ENCODE peak calls at places on chromosome 21, in four cellular contexts. One of them, this sample, is unnamed.

GRCh38 chr21:45698493-45698947 is 55.0 kb downstream of the PCBP3 start:
- DNase-seq in lung: peak; percentile 54
- DNase-seq in transverse colon: peak; percentile 36
- DNase-seq in astrocyte of the spinal cord: peak; percentile 96
- DNase-seq in this sample: peak; percentile 25

GRCh38 chr21:32474179-32475059 is 61.9 kb downstream of the EVA1C start:
- DNase-seq in lung: no peak
- DNase-seq in transverse colon: no peak
- DNase-seq in astrocyte of the spinal cord: no peak
- DNase-seq in this sample: no peak

GRCh38 chr21:34554227-34554626 is 42.2 kb upstream of the KCNE1 start:
- DNase-seq in lung: no peak
- DNase-seq in transverse colon: no peak
- DNase-seq in astrocyte of the spinal cord: no peak
- DNase-seq in this sample: no peak

GRCh38 chr21:22342855-22343254 is 1344.6 kb downstream of the NCAM2 start:
- DNase-seq in lung: no peak
- DNase-seq in transverse colon: no peak
- DNase-seq in astrocyte of the spinal cord: peak; percentile 13
- DNase-seq in this sample: peak; percentile 36

GRCh38 chr21:31459457-31459856 is 115.4 kb upstream of the TIAM1 start:
- DNase-seq in lung: no peak
- DNase-seq in transverse colon: no peak
- DNase-seq in astrocyte of the spinal cord: no peak
- DNase-seq in this sample: no peak

GRCh38 chr21:20353351-20353750 is 644.9 kb upstream of the NCAM2 start:
- DNase-seq in lung: no peak
- DNase-seq in transverse colon: no peak
- DNase-seq in astrocyte of the spinal cord: no peak
- DNase-seq in this sample: no peak

GRCh38 chr21:32328595-32328994 is 29.9 kb downstream of the MRAP start:
- DNase-seq in lung: no peak
- DNase-seq in transverse colon: no peak
- DNase-seq in astrocyte of the spinal cord: peak; percentile 16
- DNase-seq in this sample: no peak

GRCh38 chr21:37060296-37060695 is 12.6 kb downstream of the PIGP start:
- DNase-seq in lung: peak; percentile 53
- DNase-seq in transverse colon: peak; percentile 68
- DNase-seq in astrocyte of the spinal cord: peak; percentile 99
- DNase-seq in this sample: no peak

DNA sequence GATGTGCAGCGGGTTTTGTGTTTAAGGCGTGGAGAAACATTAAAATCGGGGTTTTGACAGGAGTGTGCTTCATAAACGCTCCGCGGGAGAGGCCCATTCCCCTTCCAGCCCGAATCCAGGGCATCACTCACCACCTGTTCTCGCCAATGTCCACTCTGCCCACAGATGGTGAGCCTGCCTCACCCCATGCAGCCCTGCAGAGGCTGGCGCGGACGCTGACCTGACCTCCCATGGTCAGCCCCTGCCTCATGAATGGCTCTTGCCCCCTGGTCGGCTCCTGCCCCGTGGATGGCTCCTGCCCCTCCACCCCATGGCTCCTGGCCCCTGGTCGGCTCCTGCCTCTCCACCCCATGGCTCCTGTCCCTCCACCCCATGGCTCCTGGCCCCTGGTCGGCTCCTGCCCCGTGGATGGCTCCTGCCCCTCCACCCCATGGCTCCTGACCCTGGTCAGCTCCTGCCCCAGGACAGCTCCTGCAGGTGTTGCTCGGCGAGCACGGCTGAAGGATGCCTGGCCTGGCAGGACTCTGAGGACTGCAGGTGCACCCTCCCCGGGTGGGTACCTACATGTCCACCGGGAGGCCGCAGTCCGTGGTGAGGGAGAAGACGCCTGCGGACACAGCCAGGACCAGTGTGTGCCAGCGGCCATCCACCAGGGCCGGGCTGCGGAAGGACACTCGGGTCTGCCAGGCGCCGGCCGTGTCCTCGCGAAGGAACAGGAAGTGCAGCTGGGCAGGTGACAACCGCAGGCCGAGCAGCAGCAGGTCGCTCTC is 6.7 kb downstream of the KRTAP10-1 start:
- DNase-seq in lung: no peak
- DNase-seq in transverse colon: peak; percentile 4
- DNase-seq in astrocyte of the spinal cord: no peak
- DNase-seq in this sample: peak; percentile 50
- TF ChIP-seq CTCF in lung: no peak
- TF ChIP-seq CTCF in transverse colon: no peak
- TF ChIP-seq CTCF in astrocyte of the spinal cord: no peak
- TF ChIP-seq CTCF in this sample: no peak

GRCh38 chr21:29710498-29710897 is 229.3 kb downstream of the GRIK1 start:
- DNase-seq in lung: no peak
- DNase-seq in transverse colon: no peak
- DNase-seq in astrocyte of the spinal cord: no peak
- DNase-seq in this sample: no peak
- TF ChIP-seq CTCF in lung: no peak
- TF ChIP-seq CTCF in transverse colon: no peak
- TF ChIP-seq CTCF in astrocyte of the spinal cord: no peak
- TF ChIP-seq CTCF in this sample: no peak

GRCh38 chr21:38241029-38241740 is 15.6 kb upstream of the KCNJ15 start:
- DNase-seq in lung: no peak
- DNase-seq in transverse colon: no peak
- DNase-seq in astrocyte of the spinal cord: peak; percentile 97
- DNase-seq in this sample: peak; percentile 36

GRCh38 chr21:38240121-38240520 is 16.7 kb upstream of the KCNJ15 start:
- DNase-seq in lung: no peak
- DNase-seq in transverse colon: no peak
- DNase-seq in astrocyte of the spinal cord: peak; percentile 45
- DNase-seq in this sample: no peak

GRCh38 chr21:38244407-38244787 is 12.4 kb upstream of the KCNJ15 start:
- DNase-seq in lung: no peak
- DNase-seq in transverse colon: no peak
- DNase-seq in astrocyte of the spinal cord: no peak
- DNase-seq in this sample: no peak

GRCh38 chr21:38243732-38244406 is 12.9 kb upstream of the KCNJ15 start:
- DNase-seq in lung: no peak
- DNase-seq in transverse colon: no peak
- DNase-seq in astrocyte of the spinal cord: no peak
- DNase-seq in this sample: no peak

GRCh38 chr21:38242036-38242435 is 14.8 kb upstream of the KCNJ15 start:
- DNase-seq in lung: no peak
- DNase-seq in transverse colon: no peak
- DNase-seq in astrocyte of the spinal cord: no peak
- DNase-seq in this sample: no peak
- TF ChIP-seq CTCF in lung: no peak
- TF ChIP-seq CTCF in transverse colon: no peak
- TF ChIP-seq CTCF in astrocyte of the spinal cord: no peak
- TF ChIP-seq CTCF in this sample: no peak

DNA sequence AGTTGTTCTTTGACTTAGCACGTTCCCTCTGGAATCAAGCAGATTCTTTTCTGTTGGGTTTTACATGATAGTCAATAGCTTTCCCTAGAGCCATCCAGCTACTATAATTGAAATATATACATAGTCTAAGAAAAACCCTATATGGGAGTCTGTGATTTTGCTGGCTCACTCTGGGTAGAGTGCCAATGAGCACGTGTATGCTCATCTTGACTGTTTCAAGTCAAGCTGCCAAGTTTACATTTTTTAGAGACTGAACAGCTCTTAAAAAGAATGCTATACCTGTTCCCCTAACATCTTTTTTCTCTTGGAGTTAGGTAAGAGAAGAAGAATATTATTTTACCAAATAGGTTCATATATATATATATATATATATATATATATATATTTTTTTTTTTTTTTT is 182.8 kb upstream of the NRIP1 start:
- DNase-seq in lung: no peak
- DNase-seq in transverse colon: no peak
- DNase-seq in astrocyte of the spinal cord: no peak
- DNase-seq in this sample: no peak
- TF ChIP-seq CTCF in lung: no peak
- TF ChIP-seq CTCF in transverse colon: no peak
- TF ChIP-seq CTCF in astrocyte of the spinal cord: no peak
- TF ChIP-seq CTCF in this sample: no peak

GRCh38 chr21:35933466-35933865 is 126.9 kb downstream of the SETD4 start:
- DNase-seq in lung: peak; percentile 42
- DNase-seq in transverse colon: peak; percentile 34
- DNase-seq in astrocyte of the spinal cord: peak; percentile 87
- DNase-seq in this sample: peak; percentile 20
- TF ChIP-seq CTCF in lung: no peak
- TF ChIP-seq CTCF in transverse colon: no peak
- TF ChIP-seq CTCF in astrocyte of the spinal cord: peak; percentile 42
- TF ChIP-seq CTCF in this sample: no peak

GRCh38 chr21:42144221-42144620 is 73.1 kb downstream of the UMODL1 start:
- DNase-seq in lung: no peak
- DNase-seq in transverse colon: no peak
- DNase-seq in astrocyte of the spinal cord: no peak
- DNase-seq in this sample: no peak

GRCh38 chr21:42146251-42146805 is 72.6 kb upstream of the ABCG1 start:
- DNase-seq in lung: no peak
- DNase-seq in transverse colon: no peak
- DNase-seq in astrocyte of the spinal cord: no peak
- DNase-seq in this sample: no peak

GRCh38 chr21:42143111-42143510 is 72.0 kb downstream of the UMODL1 start:
- DNase-seq in lung: no peak
- DNase-seq in transverse colon: no peak
- DNase-seq in astrocyte of the spinal cord: no peak
- DNase-seq in this sample: no peak

GRCh38 chr21:42145569-42146250 is 73.2 kb upstream of the ABCG1 start:
- DNase-seq in lung: peak; percentile 62
- DNase-seq in transverse colon: peak; percentile 66
- DNase-seq in astrocyte of the spinal cord: peak; percentile 45
- DNase-seq in this sample: no peak

GRCh38 chr21:42144679-42145568 is 73.8 kb downstream of the UMODL1 start:
- DNase-seq in lung: no peak
- DNase-seq in transverse colon: no peak
- DNase-seq in astrocyte of the spinal cord: no peak
- DNase-seq in this sample: no peak
- TF ChIP-seq CTCF in lung: no peak
- TF ChIP-seq CTCF in transverse colon: no peak
- TF ChIP-seq CTCF in astrocyte of the spinal cord: no peak
- TF ChIP-seq CTCF in this sample: no peak

DNA sequence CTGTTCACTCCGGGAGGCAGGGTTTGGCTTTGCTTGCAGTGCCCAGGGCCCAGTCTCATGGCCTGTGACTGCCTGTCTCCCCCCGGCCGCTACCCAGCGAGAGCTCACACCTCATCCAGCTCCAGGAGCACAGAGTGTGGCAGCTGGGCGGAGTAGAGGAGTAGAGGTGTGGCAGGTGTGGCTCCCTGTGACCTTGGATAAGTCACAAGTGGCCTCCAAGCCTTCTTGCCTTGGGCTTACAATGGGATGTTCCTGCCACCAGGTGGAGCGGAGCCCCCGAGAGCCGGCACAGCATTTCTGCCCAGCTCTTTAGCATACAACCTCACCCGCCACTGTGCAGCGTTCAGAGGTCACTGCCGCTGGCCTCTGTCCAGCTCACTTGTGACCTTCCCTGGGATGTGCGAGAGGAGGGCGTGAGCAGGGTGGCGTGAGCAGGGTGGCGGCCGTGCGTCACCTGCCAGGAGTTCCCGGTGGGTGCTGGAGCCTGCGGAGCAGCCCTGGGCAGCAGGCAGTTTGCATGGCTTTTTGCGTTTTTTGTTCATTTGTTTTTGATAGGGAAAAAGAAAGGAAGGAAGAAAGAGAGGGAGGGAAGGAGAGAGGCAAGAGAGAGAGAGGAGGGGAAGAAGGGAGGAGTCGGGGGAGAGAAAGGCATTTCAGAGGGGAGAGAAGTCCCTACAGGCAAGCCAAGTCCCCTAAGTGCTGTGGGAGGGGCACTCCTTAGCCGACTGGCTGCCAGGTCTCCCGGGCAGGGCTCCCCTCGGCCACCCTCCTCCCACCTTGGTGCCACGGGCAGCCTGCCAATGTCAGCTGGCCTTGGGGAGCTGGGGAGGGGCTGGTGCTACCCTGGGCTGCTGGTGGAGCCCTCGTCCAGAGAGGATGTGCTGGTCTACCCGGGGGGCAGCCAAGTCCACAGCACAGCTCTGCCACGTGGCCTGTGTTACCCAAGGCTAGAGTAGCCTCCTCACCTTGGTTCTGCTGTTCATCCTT is 42.6 kb downstream of the CRYAA start:
- DNase-seq in lung: peak; percentile 72
- DNase-seq in transverse colon: peak; percentile 79
- DNase-seq in astrocyte of the spinal cord: no peak
- DNase-seq in this sample: peak; percentile 78
- TF ChIP-seq CTCF in lung: no peak
- TF ChIP-seq CTCF in transverse colon: no peak
- TF ChIP-seq CTCF in astrocyte of the spinal cord: peak; percentile 21
- TF ChIP-seq CTCF in this sample: no peak

GRCh38 chr21:25639922-25640670 is 1.0 kb downstream of the JAM2 start:
- DNase-seq in lung: no peak
- DNase-seq in transverse colon: no peak
- DNase-seq in astrocyte of the spinal cord: peak; percentile 12
- DNase-seq in this sample: peak; percentile 60
- TF ChIP-seq CTCF in lung: no peak
- TF ChIP-seq CTCF in transverse colon: no peak
- TF ChIP-seq CTCF in astrocyte of the spinal cord: no peak
- TF ChIP-seq CTCF in this sample: no peak

GRCh38 chr21:38796426-38796825 is 9.3 kb upstream of the ETS2 start:
- DNase-seq in lung: no peak
- DNase-seq in transverse colon: no peak
- DNase-seq in astrocyte of the spinal cord: peak; percentile 68
- DNase-seq in this sample: no peak
- TF ChIP-seq CTCF in lung: no peak
- TF ChIP-seq CTCF in transverse colon: no peak
- TF ChIP-seq CTCF in astrocyte of the spinal cord: peak; percentile 39
- TF ChIP-seq CTCF in this sample: no peak

This sample was measured in pancreas.